ENCODE peak calls at places on chromosome 16, in nine cellular contexts. C is pons; N is COR-L47; Y is activated naive CD8-positive, alpha-beta T cell treated with anti-CD3 and anti-CD28 coated beads for 36 hours; H is fibroblast of the conjunctiva; P is activated CD4-positive, alpha-beta T cell treated with anti-CD3 and anti-CD28 coated beads, Interleukin-2, amount 10 ng/mL, durations not matched to agents 7 days and 5 days; O is AG08395; U is T-helper 1 cell; Q is amygdala. I is an unnamed sample.

GRCh38 chr16:47644166-47644565 is 183.0 kb downstream of the PHKB start:
- DNase-seq in H (peak), N (no peak), U (no peak), O (peak), Q (no peak), P (no peak), Y (no peak), C (no peak), I (no peak)

GRCh38 chr16:87053016-87053982 is 263.9 kb downstream of the C16orf95 start:
- DNase-seq in Y (no peak), Q (no peak), N (no peak), P (no peak), C (no peak), H (no peak), U (no peak), O (no peak), I (no peak)

GRCh38 chr16:26963109-26963508 is 103.6 kb upstream of the C16orf82 start:
- DNase-seq in H (no peak), Q (no peak), O (peak), Y (peak), N (no peak), C (no peak), P (peak), U (no peak), I (no peak)

GRCh38 chr16:12558641-12559040 is 245.0 kb downstream of the CPPED1 start:
- DNase-seq in P (no peak), U (no peak), C (peak), Q (no peak), H (no peak), O (no peak), N (no peak), Y (no peak), I (no peak)

GRCh38 chr16:58331024-58331707 is 36.3 kb upstream of the PRSS54 start:
- DNase-seq in O (no peak), U (no peak), Q (no peak), Y (no peak), C (no peak), N (peak), H (no peak), P (no peak), I (no peak)

GRCh38 chr16:71569621-71570020 is 7.3 kb downstream of the TAT start:
- DNase-seq in Y (no peak), C (no peak), H (no peak), O (no peak), P (no peak), U (no peak), N (no peak), Q (no peak), I (no peak)

GRCh38 chr16:57341441-57342303 is 16.9 kb upstream of the CCL22 start:
- DNase-seq in H (peak), Y (no peak), N (peak), O (peak), C (no peak), P (no peak), Q (no peak), U (no peak), I (no peak)

GRCh38 chr16:24085665-24086064 is 170.5 kb upstream of the CACNG3 start:
- DNase-seq in Y (no peak), Q (no peak), P (no peak), U (no peak), C (no peak), N (no peak), O (no peak), H (no peak), I (no peak)

GRCh38 chr16:1789643-1790045 is 3.9 kb downstream of the IGFALS start:
- DNase-seq in Y (no peak), O (no peak), U (no peak), N (no peak), P (no peak), C (no peak), H (no peak), Q (no peak), I (no peak)

GRCh38 chr16:30902070-30902972 is 5.9 kb downstream of the CTF1 start:
- DNase-seq in U (peak), H (no peak), O (peak), C (peak), N (peak), Y (peak), P (peak), Q (no peak), I (no peak)

GRCh38 chr16:8862309-8863130 is 6.3 kb downstream of the CARHSP1 start:
- DNase-seq in N (no peak), O (no peak), Y (no peak), P (no peak), C (no peak), Q (no peak), H (no peak), U (no peak), I (no peak)

GRCh38 chr16:49912688-49913087 is 56.8 kb upstream of the ZNF423 start:
- DNase-seq in H (no peak), U (no peak), P (no peak), Q (no peak), Y (no peak), N (no peak), C (no peak), O (no peak), I (no peak)

GRCh38 chr16:1066584-1067172 is 5.9 kb upstream of the SSTR5 start:
- DNase-seq in P (no peak), U (no peak), O (no peak), N (peak), Y (no peak), Q (no peak), C (no peak), H (no peak), I (no peak)

GRCh38 chr16:49453983-49454382 is 80.4 kb downstream of the C16orf78 start:
- DNase-seq in Q (no peak), N (no peak), Y (no peak), O (no peak), U (no peak), H (no peak), C (peak), P (no peak), I (no peak)

GRCh38 chr16:68417711-68418301 is 30.5 kb downstream of the SMPD3 start:
- DNase-seq in Y (peak), H (no peak), P (peak), N (peak), U (peak), C (no peak), Q (no peak), O (no peak), I (no peak)

GRCh38 chr16:89657442-89658220 is at the start of the genes CHMP1A and SPATA33:
- DNase-seq in H (peak), Y (peak), N (peak), P (peak), O (peak), Q (no peak), C (peak), U (peak), I (peak)

GRCh38 chr16:87390641-87391323 is 1.4 kb upstream of the MAP1LC3B start:
- DNase-seq in H (no peak), N (no peak), U (no peak), Q (no peak), P (no peak), O (no peak), Y (no peak), C (no peak), I (no peak)

GRCh38 chr16:69861276-69862030 is 89.7 kb upstream of the CLEC18A start:
- DNase-seq in N (peak), O (peak), U (no peak), P (no peak), Q (no peak), C (peak), Y (no peak), H (no peak), I (no peak)